ENCODE peak calls at places on chromosomes 13 and 19, in eight cellular contexts. I is NT2/D1, U is GM23248, R is tibial nerve, N is keratinocyte, M is hepatocyte, G is heart right ventricle, Q is thoracic aorta. A is an unnamed sample.

GRCh38 chr19:35879770-35880317 is 11.5 kb downstream of the APLP1 start:
- DNase-seq in I (peak; percentile 69), U (peak; percentile 99), R (peak; percentile 74), N (no peak), M (peak; percentile 95), G (peak; percentile 93), Q (peak; percentile 62), A (peak; percentile 56)

GRCh38 chr13:32430018-32430747 is 2.3 kb upstream of the N4BP2L1 start:
- DNase-seq in I (no peak), U (no peak), R (no peak), N (no peak), M (no peak), G (no peak), Q (no peak), A (no peak)

GRCh38 chr13:29454931-29455481 is 140.5 kb downstream of the SLC7A1 start:
- DNase-seq in I (peak; percentile 11), U (peak; percentile 41), R (no peak), N (peak; percentile 59), M (no peak), G (no peak), Q (no peak), A (no peak)

GRCh38 chr19:40610396-40611064 is 9.4 kb downstream of the LTBP4 start:
- DNase-seq in I (no peak), U (peak; percentile 63), R (no peak), N (no peak), M (no peak), G (peak; percentile 75), Q (no peak), A (peak; percentile 72)

GRCh38 chr19:16258440-16258903 is 60.8 kb downstream of the AP1M1 start:
- DNase-seq in I (no peak), U (no peak), R (peak; percentile 37), N (no peak), M (no peak), G (peak; percentile 84), Q (no peak), A (no peak)

GRCh38 chr19:45474191-45474940 is 6.6 kb downstream of the FOSB start:
- DNase-seq in I (no peak), U (peak; percentile 37), R (no peak), N (no peak), M (peak; percentile 29), G (no peak), Q (no peak), A (peak; percentile 66)

GRCh38 chr19:17332677-17333581 is 1.7 kb downstream of the ANO8 start:
- DNase-seq in I (no peak), U (peak; percentile 62), R (no peak), N (no peak), M (peak; percentile 47), G (no peak), Q (no peak), A (no peak)

GRCh38 chr13:26222523-26223046 is 471 bp upstream of the RNF6 start:
- DNase-seq in I (no peak), U (no peak), R (no peak), N (no peak), M (no peak), G (peak; percentile 15), Q (no peak), A (no peak)

GRCh38 chr19:49362048-49362925 is at the start of gene TEAD2:
- DNase-seq in I (no peak), U (peak; percentile 77), R (peak; percentile 68), N (no peak), M (peak; percentile 85), G (peak; percentile 84), Q (no peak), A (no peak)

GRCh38 chr13:39102981-39103490 is 64.8 kb downstream of the NHLRC3 start:
- DNase-seq in I (no peak), U (no peak), R (no peak), N (no peak), M (no peak), G (no peak), Q (no peak), A (no peak)

GRCh38 chr13:25186187-25186586 is 14.1 kb upstream of the AMER2 start:
- DNase-seq in I (no peak), U (no peak), R (no peak), N (no peak), M (no peak), G (no peak), Q (no peak), A (no peak)

GRCh38 chr19:21110183-21110582 is 28.2 kb downstream of the ZNF714 start:
- DNase-seq in I (no peak), U (no peak), R (no peak), N (no peak), M (no peak), G (no peak), Q (no peak), A (no peak)

GRCh38 chr19:21117041-21117907 is 24.6 kb upstream of the ZNF431 start:
- DNase-seq in I (no peak), U (peak; percentile 32), R (no peak), N (no peak), M (no peak), G (no peak), Q (no peak), A (no peak)

DNA sequence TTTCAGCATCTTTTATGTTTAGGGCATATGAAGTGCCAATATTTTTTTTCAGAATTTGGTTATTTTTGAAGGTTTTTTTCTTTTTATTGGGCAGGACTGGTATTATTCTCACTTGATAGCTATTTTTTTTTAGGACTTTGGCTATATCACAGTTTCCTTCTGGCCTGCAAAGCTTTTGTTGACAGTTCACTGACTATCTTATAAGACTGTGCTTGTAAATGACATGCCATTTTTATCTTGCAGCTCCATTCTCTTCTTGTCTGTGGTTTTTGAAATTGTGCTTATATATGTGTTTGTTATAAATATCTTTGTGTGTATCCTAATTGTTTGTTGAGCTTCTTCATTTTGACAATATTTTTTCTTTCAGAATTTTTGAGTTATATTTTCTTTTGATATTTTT is 26.4 kb upstream of the ZNF431 start:
- DNase-seq in I (no peak), U (no peak), R (no peak), N (no peak), M (no peak), G (no peak), Q (no peak), A (no peak)
- H3K9me3 ChIP-seq in I (peaks cover 26% of the 10 kb centered on the region), U (no peaks in the 10 kb centered on the region), R (peaks cover 8% of the 10 kb centered on the region), N (no peaks in the 10 kb centered on the region), M (peaks cover 5% of the 10 kb centered on the region), G (no peaks in the 10 kb centered on the region), Q (peaks cover 20% of the 10 kb centered on the region), A (no peaks in the 10 kb centered on the region)

GRCh38 chr13:107531816-107532215 is 683.5 kb downstream of the LIG4 start:
- DNase-seq in I (no peak), U (peak; percentile 27), R (no peak), N (no peak), M (no peak), G (no peak), Q (no peak), A (no peak)

GRCh38 chr13:107534548-107534947 is 680.8 kb downstream of the LIG4 start:
- DNase-seq in I (no peak), U (peak; percentile 22), R (no peak), N (no peak), M (no peak), G (no peak), Q (no peak), A (no peak)

DNA sequence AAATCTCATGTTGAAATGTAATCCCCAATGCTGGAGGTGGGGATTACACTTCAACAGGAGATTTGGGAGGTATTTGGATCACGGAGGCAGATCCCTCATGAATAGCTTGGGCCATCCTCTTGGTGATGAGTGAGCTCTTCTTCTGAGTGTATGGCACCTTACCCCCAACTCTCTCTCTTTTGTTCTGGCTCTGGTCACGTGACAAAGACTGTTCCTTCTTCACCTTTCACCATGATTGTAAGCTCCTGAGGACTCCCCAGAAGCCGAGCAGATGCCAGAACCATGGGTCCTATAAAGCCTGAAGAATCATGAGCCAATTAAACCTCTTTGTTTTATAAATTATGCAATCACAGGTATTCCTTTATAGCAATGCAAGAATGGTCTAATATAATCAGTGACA is 684.2 kb downstream of the LIG4 start:
- DNase-seq in I (no peak), U (no peak), R (no peak), N (no peak), M (no peak), G (no peak), Q (no peak), A (no peak)
- H3K9me3 ChIP-seq in I (no peaks in the 10 kb centered on the region), U (no peaks in the 10 kb centered on the region), R (no peaks in the 10 kb centered on the region), N (no peaks in the 10 kb centered on the region), M (no peaks in the 10 kb centered on the region), G (no peaks in the 10 kb centered on the region), Q (no peaks in the 10 kb centered on the region), A (no peaks in the 10 kb centered on the region)

GRCh38 chr19:38717051-38717450 is 27.2 kb downstream of the CAPN12 start:
- DNase-seq in I (no peak), U (no peak), R (no peak), N (no peak), M (no peak), G (no peak), Q (no peak), A (no peak)

GRCh38 chr19:38718747-38719543 is 25.3 kb downstream of the CAPN12 start:
- DNase-seq in I (no peak), U (peak; percentile 40), R (no peak), N (no peak), M (no peak), G (peak; percentile 80), Q (no peak), A (no peak)

GRCh38 chr19:38715540-38715939 is 28.7 kb downstream of the CAPN12 start:
- DNase-seq in I (no peak), U (no peak), R (no peak), N (no peak), M (no peak), G (peak; percentile 69), Q (peak; percentile 66), A (no peak)

GRCh38 chr19:38719761-38720558 is 24.3 kb downstream of the CAPN12 start:
- DNase-seq in I (no peak), U (no peak), R (no peak), N (no peak), M (no peak), G (no peak), Q (no peak), A (no peak)

DNA sequence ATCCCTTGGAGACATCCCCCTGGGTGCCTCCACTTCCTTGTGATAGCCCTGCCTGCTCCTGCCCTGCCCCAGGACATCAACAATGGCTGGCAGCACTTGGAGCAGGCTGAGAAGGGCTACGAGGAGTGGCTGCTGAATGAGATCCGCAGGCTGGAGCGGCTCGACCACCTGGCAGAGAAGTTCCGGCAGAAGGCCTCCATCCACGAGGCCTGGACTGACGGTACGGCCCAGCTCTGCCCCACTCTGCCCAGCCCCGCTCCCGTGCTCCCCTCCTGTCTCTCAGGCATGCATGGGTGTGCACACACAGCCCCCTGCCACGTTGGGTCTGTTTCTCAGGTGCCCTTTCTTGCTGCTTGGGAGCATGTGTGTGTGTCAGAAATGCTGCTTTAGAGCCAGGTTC is 26.4 kb downstream of the CAPN12 start:
- DNase-seq in I (no peak), U (no peak), R (no peak), N (no peak), M (no peak), G (no peak), Q (no peak), A (no peak)
- H3K9me3 ChIP-seq in I (no peaks in the 10 kb centered on the region), U (no peaks in the 10 kb centered on the region), R (no peaks in the 10 kb centered on the region), N (no peaks in the 10 kb centered on the region), M (no peaks in the 10 kb centered on the region), G (no peaks in the 10 kb centered on the region), Q (no peaks in the 10 kb centered on the region), A (no peaks in the 10 kb centered on the region)

DNA sequence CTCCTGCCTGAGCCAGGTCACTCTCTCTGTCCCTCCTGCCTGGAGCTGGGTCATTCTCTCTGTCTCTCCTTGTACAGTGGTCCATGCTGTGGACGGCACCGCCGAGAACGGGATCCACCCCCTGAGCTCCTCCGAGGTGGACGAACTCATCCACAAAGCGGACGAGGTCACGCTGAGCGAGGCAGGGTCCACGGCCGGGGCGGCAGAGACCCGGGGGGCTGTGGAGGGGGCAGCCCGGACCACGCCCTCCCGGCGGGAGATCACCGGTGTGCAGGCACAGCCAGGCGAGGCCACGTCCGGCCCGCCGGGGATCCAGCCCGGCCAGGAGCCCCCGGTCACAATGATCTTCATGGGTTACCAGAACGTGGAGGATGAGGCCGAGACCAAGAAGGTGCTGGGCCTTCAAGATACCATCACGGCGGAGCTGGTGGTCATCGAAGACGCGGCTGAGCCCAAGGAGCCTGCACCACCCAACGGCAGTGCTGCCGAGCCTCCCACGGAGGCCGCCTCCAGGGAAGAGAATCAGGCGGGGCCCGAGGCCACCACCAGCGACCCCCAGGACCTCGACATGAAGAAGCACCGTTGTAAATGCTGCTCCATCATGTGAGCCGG is 4.6 kb upstream of the MISP start:
- DNase-seq in I (no peak), U (no peak), R (no peak), N (no peak), M (no peak), G (no peak), Q (no peak), A (no peak)
- H3K9me3 ChIP-seq in I (peaks cover 10% of the 10 kb centered on the region), U (no peaks in the 10 kb centered on the region), R (no peaks in the 10 kb centered on the region), N (peaks cover 4% of the 10 kb centered on the region), M (no peaks in the 10 kb centered on the region), G (no peaks in the 10 kb centered on the region), Q (peaks cover 16% of the 10 kb centered on the region), A (no peaks in the 10 kb centered on the region)